ENCODE peak calls at places on chromosome 21, in ten cellular contexts. D, B, U, H, E, Q, M, W, V and R are unnamed samples.

GRCh38 chr21:37449302-37449937 is 82.8 kb downstream of the DYRK1A start:
- DNase-seq in W (no peak), Q (no peak), B (no peak), D (no peak), V (no peak), M (no peak), E (no peak), U (no peak), H (no peak), R (no peak)

GRCh38 chr21:17660449-17660848 is 47.7 kb upstream of the BTG3 start:
- DNase-seq in B (no peak), V (no peak), D (no peak), E (no peak), W (no peak), U (no peak), H (no peak), Q (no peak), M (no peak), R (no peak)

GRCh38 chr21:42523941-42524340 is 10.3 kb downstream of the SLC37A1 start:
- DNase-seq in E (no peak), Q (no peak), B (no peak), H (no peak), V (no peak), W (no peak), M (no peak), U (no peak), D (no peak), R (no peak)

GRCh38 chr21:30153697-30154340 is 12.8 kb downstream of the CLDN17 start:
- DNase-seq in E (no peak), U (no peak), W (no peak), M (no peak), B (no peak), Q (no peak), D (no peak), V (no peak), H (no peak), R (no peak)

GRCh38 chr21:38790038-38790437 is 15.7 kb upstream of the ETS2 start:
- DNase-seq in W (no peak), H (no peak), E (no peak), U (no peak), Q (no peak), D (no peak), M (no peak), B (no peak), V (no peak), R (no peak)

GRCh38 chr21:42144679-42145568 is 73.8 kb downstream of the UMODL1 start:
- DNase-seq in B (no peak), Q (no peak), U (no peak), W (peak; percentile 10), V (no peak), E (no peak), M (no peak), H (no peak), D (no peak), R (no peak)

GRCh38 chr21:43921979-43922945 is 57.2 kb downstream of the AGPAT3 start:
- DNase-seq in Q (peak; percentile 37), E (no peak), U (no peak), B (peak; percentile 82), W (peak; percentile 85), H (no peak), M (peak; percentile 28), D (no peak), V (no peak), R (no peak)

GRCh38 chr21:33024278-33025103 is 1.2 kb upstream of the OLIG2 start:
- DNase-seq in U (no peak), M (no peak), Q (no peak), D (no peak), V (no peak), B (no peak), E (no peak), W (no peak), H (no peak), R (peak; percentile 45)

GRCh38 chr21:9755611-9756010 is 765.8 kb upstream of the TPTE start:
- DNase-seq in B (no peak), D (no peak), E (no peak), M (no peak), H (no peak), U (no peak), V (no peak), Q (no peak), W (no peak), R (no peak)

GRCh38 chr21:42746593-42747266 is 93.3 kb downstream of the PDE9A start:
- DNase-seq in W (peak; percentile 92), B (peak; percentile 37), Q (peak; percentile 81), D (no peak), E (no peak), U (no peak), M (no peak), V (no peak), H (peak; percentile 14), R (no peak)

GRCh38 chr21:39788383-39788782 is 43.4 kb downstream of the IGSF5 start:
- DNase-seq in E (peak; percentile 56), U (no peak), B (no peak), H (no peak), M (no peak), W (peak; percentile 85), V (peak; percentile 84), Q (peak; percentile 84), D (no peak), R (peak; percentile 84)

GRCh38 chr21:38661296-38662223 is 144.2 kb upstream of the ETS2 start:
- DNase-seq in B (peak; percentile 20), Q (peak; percentile 65), W (peak; percentile 76), M (no peak), H (no peak), D (no peak), U (peak; percentile 26), E (peak; percentile 20), V (no peak), R (peak; percentile 66)